ENCODE peak calls at places on chromosomes 13 and 19, in eight cellular contexts. C is stimulated activated CD4-positive, alpha-beta T cell treated with anti-CD3 and anti-CD28 coated beads, Interleukin-12 subunit alpha, Interleukin-12 subunit beta, amount 100 ng/mL, for 48 hours; K is Calu3; I is T-cell; Q is epithelial cell of esophagus; S is sciatic nerve; M is tibial artery; T is NCI-H2171. U is an unnamed sample.

GRCh38 chr19:10812196-10812595 is 23.8 kb downstream of the TMED1 start:
- DNase-seq in C (no peak), K (no peak), I (no peak), Q (no peak), S (no peak), M (no peak), T (no peak), U (no peak)

GRCh38 chr13:92719868-92720267 is 506.7 kb upstream of the GPC6 start:
- DNase-seq in C (no peak), K (no peak), I (no peak), Q (peak), S (no peak), M (no peak), T (no peak), U (no peak)

GRCh38 chr13:41960195-41960699 is 662 bp downstream of the VWA8 start:
- DNase-seq in C (no peak), K (no peak), I (no peak), Q (peak), S (no peak), M (no peak), T (no peak), U (peak)

GRCh38 chr13:64925727-64926126 is 2304.4 kb downstream of the PCDH9 start:
- DNase-seq in C (no peak), K (no peak), I (no peak), Q (no peak), S (peak), M (no peak), T (no peak), U (no peak)

GRCh38 chr13:109744512-109745051 is 41.8 kb downstream of the IRS2 start:
- DNase-seq in C (no peak), K (no peak), I (no peak), Q (no peak), S (no peak), M (no peak), T (peak), U (no peak)

GRCh38 chr19:33186835-33187540 is 7.1 kb upstream of the LRP3 start:
- DNase-seq in C (no peak), K (no peak), I (no peak), Q (no peak), S (peak), M (peak), T (no peak), U (no peak)

GRCh38 chr19:31586282-31586681 is 237.0 kb upstream of the TSHZ3 start:
- DNase-seq in C (no peak), K (no peak), I (no peak), Q (no peak), S (no peak), M (no peak), T (no peak), U (no peak)

GRCh38 chr19:6593651-6594416 is 2.9 kb upstream of the CD70 start:
- DNase-seq in C (no peak), K (no peak), I (no peak), Q (no peak), S (no peak), M (no peak), T (no peak), U (no peak)

GRCh38 chr19:47109541-47110375 is 3.8 kb downstream of the ZC3H4 start:
- DNase-seq in C (peak), K (peak), I (peak), Q (peak), S (no peak), M (no peak), T (no peak), U (peak)

GRCh38 chr13:97344250-97345175 is 89.5 kb upstream of the RAP2A start:
- DNase-seq in C (peak), K (peak), I (peak), Q (peak), S (peak), M (no peak), T (peak), U (peak)

GRCh38 chr19:32497386-32497785 is 83.6 kb upstream of the PDCD5 start:
- DNase-seq in C (no peak), K (no peak), I (no peak), Q (no peak), S (no peak), M (no peak), T (no peak), U (no peak)

GRCh38 chr13:59829690-59830089 is 334.0 kb downstream of the DIAPH3 start:
- DNase-seq in C (no peak), K (no peak), I (no peak), Q (no peak), S (no peak), M (no peak), T (no peak), U (no peak)

GRCh38 chr13:105035092-105035491 is 1500.4 kb downstream of the EFNB2 start:
- DNase-seq in C (no peak), K (no peak), I (no peak), Q (no peak), S (no peak), M (no peak), T (no peak), U (no peak)

GRCh38 chr13:75541287-75541686 is 3.6 kb upstream of the COMMD6 start:
- DNase-seq in C (no peak), K (no peak), I (no peak), Q (no peak), S (no peak), M (no peak), T (no peak), U (no peak)

GRCh38 chr19:3683405-3683865 is 16.8 kb downstream of the PIP5K1C start:
- DNase-seq in C (no peak), K (no peak), I (no peak), Q (no peak), S (no peak), M (no peak), T (no peak), U (no peak)

GRCh38 chr13:38656699-38657098 is 30.2 kb upstream of the FREM2 start:
- DNase-seq in C (no peak), K (peak), I (no peak), Q (no peak), S (no peak), M (no peak), T (no peak), U (no peak)

GRCh38 chr13:95264225-95264624 is 37.0 kb downstream of the ABCC4 start:
- DNase-seq in C (no peak), K (no peak), I (no peak), Q (no peak), S (no peak), M (no peak), T (no peak), U (no peak)

GRCh38 chr13:39186205-39186880 is 148.1 kb downstream of the NHLRC3 start:
- DNase-seq in C (no peak), K (no peak), I (no peak), Q (no peak), S (no peak), M (no peak), T (no peak), U (peak)

GRCh38 chr19:13794388-13794751 is 873 bp upstream of the ZSWIM4 start:
- DNase-seq in C (no peak), K (peak), I (no peak), Q (peak), S (peak), M (peak), T (no peak), U (peak)

GRCh38 chr19:28560786-28561185 is 652.2 kb downstream of the UQCRFS1 start:
- DNase-seq in C (no peak), K (no peak), I (no peak), Q (no peak), S (no peak), M (no peak), T (no peak), U (no peak)

GRCh38 chr13:90171649-90172048 is 1175.8 kb upstream of the MIR17HG start:
- DNase-seq in C (no peak), K (no peak), I (no peak), Q (no peak), S (no peak), M (no peak), T (no peak), U (no peak)

GRCh38 chr13:23766199-23766771 is 122.9 kb downstream of the MIPEP start:
- DNase-seq in C (no peak), K (no peak), I (no peak), Q (no peak), S (no peak), M (no peak), T (no peak), U (no peak)

GRCh38 chr13:26867451-26868067 is 107.0 kb upstream of the GPR12 start:
- DNase-seq in C (no peak), K (peak), I (no peak), Q (peak), S (no peak), M (no peak), T (no peak), U (peak)

GRCh38 chr13:21986602-21987001 is 315.7 kb downstream of the FGF9 start:
- DNase-seq in C (no peak), K (no peak), I (no peak), Q (no peak), S (peak), M (peak), T (no peak), U (peak)

GRCh38 chr19:6267552-6268381 is 12.0 kb downstream of the MLLT1 start:
- DNase-seq in C (no peak), K (no peak), I (no peak), Q (no peak), S (no peak), M (no peak), T (no peak), U (no peak)

GRCh38 chr13:98515804-98516465 is 61.0 kb downstream of the STK24 start:
- DNase-seq in C (no peak), K (no peak), I (no peak), Q (no peak), S (no peak), M (no peak), T (no peak), U (no peak)

GRCh38 chr13:108448891-108449290 is 179.4 kb downstream of the TNFSF13B start:
- DNase-seq in C (no peak), K (no peak), I (no peak), Q (peak), S (no peak), M (no peak), T (no peak), U (no peak)

GRCh38 chr13:44221657-44222056 is 152.0 kb upstream of the SERP2 start:
- DNase-seq in C (no peak), K (no peak), I (no peak), Q (no peak), S (no peak), M (no peak), T (no peak), U (no peak)

U was measured in fibroblast of the aortic adventitia.